ENCODE peak calls at places on chromosome 11, in eight cellular contexts. W is cardiac muscle cell, O is adrenal gland, A is pancreas, T is PC-3, M is left ventricle myocardium inferior, B is ovary, L is Peyer's patch. Y is an unnamed sample. For H3K9me3, the result is how much of the 10 kb centered on the place peaks cover.

GRCh38 chr11:95066721-95067041 is at the start of gene SRSF8:
- DNase-seq in W (no peak), O (no peak), A (no peak), T (no peak), M (no peak), B (no peak), L (no peak), Y (no peak)

GRCh38 chr11:116328851-116329250 is 443.9 kb downstream of the BUD13 start:
- DNase-seq in W (no peak), O (no peak), A (no peak), T (no peak), M (no peak), B (no peak), L (no peak), Y (no peak)

GRCh38 chr11:44600261-44600660 is 34.8 kb downstream of the CD82 start:
- DNase-seq in W (no peak), O (no peak), A (no peak), T (no peak), M (no peak), B (no peak), L (no peak), Y (no peak)

GRCh38 chr11:100562102-100562501 is 125.0 kb upstream of the ARHGAP42 start:
- DNase-seq in W (peak), O (peak), A (no peak), T (peak), M (no peak), B (no peak), L (no peak), Y (no peak)

GRCh38 chr11:91435694-91436375 is 788.8 kb upstream of the FAT3 start:
- DNase-seq in W (no peak), O (no peak), A (no peak), T (peak), M (no peak), B (no peak), L (no peak), Y (no peak)

GRCh38 chr11:848988-849824 is 6.6 kb downstream of the TSPAN4 start:
- DNase-seq in W (no peak), O (no peak), A (no peak), T (no peak), M (no peak), B (no peak), L (no peak), Y (no peak)

GRCh38 chr11:116053538-116053919 is 549.3 kb upstream of the CADM1 start:
- DNase-seq in W (no peak), O (no peak), A (no peak), T (no peak), M (no peak), B (no peak), L (no peak), Y (no peak)

GRCh38 chr11:117387992-117388765 is 60.5 kb downstream of the CEP164 start:
- DNase-seq in W (peak), O (no peak), A (no peak), T (no peak), M (no peak), B (no peak), L (no peak), Y (no peak)

GRCh38 chr11:86511086-86511551 is 136.4 kb downstream of the CCDC81 start:
- DNase-seq in W (peak), O (no peak), A (no peak), T (peak), M (no peak), B (no peak), L (no peak), Y (no peak)

GRCh38 chr11:18492888-18493287 is 33.9 kb downstream of the TSG101 start:
- DNase-seq in W (peak), O (no peak), A (no peak), T (peak), M (no peak), B (no peak), L (no peak), Y (no peak)

GRCh38 chr11:90803366-90803765 is 580.5 kb upstream of the CHORDC1 start:
- DNase-seq in W (no peak), O (no peak), A (no peak), T (peak), M (no peak), B (no peak), L (no peak), Y (no peak)

GRCh38 chr11:111910637-111911562 is 670 bp downstream of the CRYAB start:
- DNase-seq in W (no peak), O (no peak), A (no peak), T (no peak), M (peak), B (no peak), L (no peak), Y (no peak)

GRCh38 chr11:73237471-73238290 is 19.6 kb downstream of the P2RY2 start:
- DNase-seq in W (peak), O (peak), A (no peak), T (no peak), M (no peak), B (no peak), L (no peak), Y (peak)

GRCh38 chr11:103995896-103996295 is 40.5 kb upstream of the DDI1 start:
- DNase-seq in W (no peak), O (no peak), A (no peak), T (no peak), M (no peak), B (no peak), L (no peak), Y (no peak)

GRCh38 chr11:16373768-16374167 is 17.4 kb upstream of the SOX6 start:
- DNase-seq in W (no peak), O (no peak), A (no peak), T (no peak), M (no peak), B (no peak), L (no peak), Y (no peak)

GRCh38 chr11:46250071-46251052 is 27.1 kb upstream of the CREB3L1 start:
- DNase-seq in W (peak), O (no peak), A (no peak), T (no peak), M (no peak), B (no peak), L (no peak), Y (no peak)

GRCh38 chr11:96393753-96394348 is 4.0 kb downstream of the JRKL start:
- DNase-seq in W (peak), O (no peak), A (no peak), T (peak), M (no peak), B (no peak), L (no peak), Y (no peak)

GRCh38 chr11:105667441-105667840 is 57.6 kb downstream of the GRIA4 start:
- DNase-seq in W (no peak), O (no peak), A (no peak), T (no peak), M (no peak), B (no peak), L (no peak), Y (no peak)

GRCh38 chr11:124481365-124482323 is 36.1 kb upstream of the OR8B8 start:
- DNase-seq in W (peak), O (no peak), A (no peak), T (peak), M (no peak), B (no peak), L (no peak), Y (no peak)

GRCh38 chr11:41206388-41206787 is 253.1 kb downstream of the LRRC4C start:
- DNase-seq in W (no peak), O (no peak), A (no peak), T (no peak), M (no peak), B (no peak), L (no peak), Y (no peak)

GRCh38 chr11:63999349-64000025 is 13.2 kb downstream of the OTUB1 start:
- DNase-seq in W (peak), O (peak), A (no peak), T (peak), M (peak), B (peak), L (peak), Y (peak)

GRCh38 chr11:132535830-132536229 is 996.5 kb downstream of the OPCML start:
- DNase-seq in W (no peak), O (no peak), A (no peak), T (no peak), M (no peak), B (no peak), L (no peak), Y (no peak)

GRCh38 chr11:69316941-69317340 is 23.0 kb downstream of the MYEOV start:
- DNase-seq in W (peak), O (no peak), A (no peak), T (no peak), M (no peak), B (no peak), L (no peak), Y (no peak)

GRCh38 chr11:12696911-12697581 is 22.8 kb downstream of the TEAD1 start:
- DNase-seq in W (no peak), O (peak), A (no peak), T (peak), M (no peak), B (no peak), L (no peak), Y (no peak)

GRCh38 chr11:8011981-8012444 is 24.9 kb downstream of the EIF3F start:
- DNase-seq in W (peak), O (no peak), A (no peak), T (peak), M (no peak), B (no peak), L (no peak), Y (no peak)

GRCh38 chr11:65412271-65413076 is 10.1 kb upstream of the NEAT1 start:
- DNase-seq in W (no peak), O (no peak), A (no peak), T (no peak), M (peak), B (peak), L (no peak), Y (no peak)

GRCh38 chr11:133443361-133443760 is 88.9 kb downstream of the OPCML start:
- DNase-seq in W (no peak), O (no peak), A (no peak), T (no peak), M (no peak), B (no peak), L (no peak), Y (no peak)

DNA sequence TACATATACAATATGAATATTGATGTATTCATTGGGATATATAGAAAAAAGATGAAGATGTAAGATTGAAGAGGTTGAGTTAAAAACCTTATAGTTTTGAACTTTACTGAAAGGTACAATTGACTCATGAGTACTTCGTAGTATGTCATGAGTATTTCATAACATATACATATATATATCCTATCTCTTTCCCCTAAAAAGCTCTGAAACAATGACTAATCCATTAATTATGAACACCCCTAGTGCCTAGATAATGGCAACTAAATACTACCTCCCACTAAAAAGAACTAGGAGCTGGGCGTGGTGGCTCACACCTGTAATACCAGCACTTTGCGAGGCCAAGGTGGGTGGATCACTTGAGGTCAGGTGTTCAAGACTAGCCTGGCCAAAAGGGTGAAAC is 31.5 kb downstream of the SLC35F2 start:
- DNase-seq in W (no peak), O (no peak), A (no peak), T (no peak), M (no peak), B (no peak), L (no peak), Y (no peak)
- H3K9me3 ChIP-seq in W (under half), O (under half), A (under half), T (under half), M (under half), B (under half), L (under half), Y (under half)

GRCh38 chr11:61718613-61719302 is 33.7 kb upstream of the MYRF start:
- DNase-seq in W (peak), O (no peak), A (no peak), T (no peak), M (peak), B (peak), L (no peak), Y (no peak)
- H3K4me3 ChIP-seq in W (peak), O (no peak), A (no peak), T (no peak), M (peak), B (peak), L (peak), Y (peak)

DNA sequence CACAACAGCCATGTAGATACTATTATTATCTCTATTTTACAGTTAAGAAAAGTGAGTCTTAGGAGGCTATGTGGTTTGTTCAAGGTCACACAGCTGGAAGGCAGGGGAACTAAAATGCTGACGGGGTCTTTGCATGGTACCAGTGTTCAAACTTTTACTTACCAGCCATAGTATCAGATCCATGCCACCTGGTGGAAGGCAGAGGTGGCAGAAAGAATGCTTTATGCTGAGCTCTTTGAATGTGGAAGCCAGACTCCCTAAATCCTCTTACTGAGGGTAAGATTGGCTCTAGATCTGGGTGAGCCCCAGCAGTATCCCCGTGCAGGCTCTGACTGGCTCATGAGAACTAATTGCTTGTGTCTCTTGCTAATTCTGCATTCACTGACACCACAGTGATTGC is 54.3 kb upstream of the NAV2 start:
- DNase-seq in W (no peak), O (no peak), A (no peak), T (peak), M (no peak), B (no peak), L (no peak), Y (no peak)
- TF ChIP-seq CTCF in W (no peak), O (no peak), A (no peak), T (peak), M (peak), B (no peak), L (no peak), Y (no peak)

GRCh38 chr11:2641623-2642022 is 58.2 kb downstream of the KCNQ1OT1 start:
- DNase-seq in W (no peak), O (no peak), A (no peak), T (no peak), M (no peak), B (no peak), L (no peak), Y (no peak)
- H3K9me3 ChIP-seq in W (under half), O (under half), A (under half), T (under half), M (half or more), B (under half), L (under half), Y (half or more)

GRCh38 chr11:61885784-61886580 is 5.4 kb downstream of the FADS3 start:
- DNase-seq in W (no peak), O (no peak), A (no peak), T (no peak), M (no peak), B (no peak), L (no peak), Y (no peak)

GRCh38 chr11:61888590-61888989 is 2.8 kb downstream of the FADS3 start:
- DNase-seq in W (no peak), O (no peak), A (no peak), T (no peak), M (no peak), B (no peak), L (no peak), Y (no peak)

GRCh38 chr11:61888043-61888442 is 3.3 kb downstream of the FADS3 start:
- DNase-seq in W (peak), O (peak), A (peak), T (peak), M (peak), B (peak), L (peak), Y (peak)

GRCh38 chr11:61885166-61885778 is 6.1 kb downstream of the FADS3 start:
- DNase-seq in W (no peak), O (no peak), A (no peak), T (no peak), M (no peak), B (no peak), L (no peak), Y (no peak)

GRCh38 chr11:61886643-61887042 is 4.7 kb downstream of the FADS3 start:
- DNase-seq in W (no peak), O (no peak), A (no peak), T (no peak), M (no peak), B (no peak), L (no peak), Y (no peak)
- H3K4me3 ChIP-seq in W (no peak), O (no peak), A (no peak), T (no peak), M (no peak), B (no peak), L (no peak), Y (no peak)